ENCODE peak calls at places on chromosomes 1 and 21, in four cellular contexts. F is C1 segment of cervical spinal cord, U is WTC11, L is brain microvascular endothelial cell. C is an unnamed sample.

GRCh38 chr1:166133276-166133841 is 33.4 kb downstream of the FAM78B start:
- DNase-seq in F (no peak), U (no peak), L (no peak), C (no peak)

GRCh38 chr1:169102567-169102966 is 3.9 kb upstream of the ATP1B1 start:
- DNase-seq in F (no peak), U (no peak), L (peak; percentile 75), C (no peak)

GRCh38 chr1:60066001-60066400 is 7.6 kb downstream of the C1orf87 start:
- DNase-seq in F (no peak), U (no peak), L (peak; percentile 38), C (no peak)

GRCh38 chr1:78038071-78038470 is 7.7 kb upstream of the GIPC2 start:
- DNase-seq in F (no peak), U (no peak), L (peak; percentile 70), C (no peak)

GRCh38 chr1:163264256-163264655 is 57.5 kb upstream of the NUF2 start:
- DNase-seq in F (no peak), U (no peak), L (no peak), C (no peak)

GRCh38 chr21:36055551-36055950 is 4.8 kb downstream of the SETD4 start:
- DNase-seq in F (no peak), U (no peak), L (no peak), C (no peak)

GRCh38 chr21:32515869-32516268 is 69.5 kb downstream of the TCP10L start:
- DNase-seq in F (no peak), U (no peak), L (peak; percentile 11), C (no peak)

GRCh38 chr21:42696026-42696380 is 42.6 kb downstream of the PDE9A start:
- DNase-seq in F (no peak), U (no peak), L (no peak), C (no peak)

GRCh38 chr1:22380024-22380785 is 71.4 kb upstream of the ZBTB40 start:
- DNase-seq in F (no peak), U (no peak), L (peak; percentile 31), C (no peak)

GRCh38 chr1:218476385-218476784 is 131.2 kb downstream of the TGFB2 start:
- DNase-seq in F (no peak), U (no peak), L (peak; percentile 76), C (no peak)

GRCh38 chr1:42436794-42437458 is 18.9 kb downstream of the ZMYND12 start:
- DNase-seq in F (no peak), U (no peak), L (no peak), C (no peak)

GRCh38 chr1:101080859-101081258 is 55.3 kb upstream of the DPH5 start:
- DNase-seq in F (no peak), U (no peak), L (no peak), C (no peak)

GRCh38 chr1:10555635-10556429 is 81.1 kb downstream of the PEX14 start:
- DNase-seq in F (no peak), U (peak; percentile 23), L (no peak), C (no peak)

GRCh38 chr1:3892748-3893147 is 7.3 kb downstream of the C1orf174 start:
- DNase-seq in F (no peak), U (no peak), L (no peak), C (peak; percentile 75)

GRCh38 chr1:7491818-7492173 is 279.3 kb upstream of the VAMP3 start:
- DNase-seq in F (no peak), U (no peak), L (no peak), C (peak; percentile 30)

GRCh38 chr1:179366093-179366800 is 476 bp downstream of the AXDND1 start:
- DNase-seq in F (no peak), U (no peak), L (no peak), C (peak; percentile 39)

GRCh38 chr1:8844421-8845063 is 27.1 kb upstream of the RERE start:
- DNase-seq in F (no peak), U (no peak), L (no peak), C (peak; percentile 60)

GRCh38 chr1:228361314-228362140 is 45.1 kb downstream of the TRIM11 start:
- DNase-seq in F (no peak), U (peak; percentile 8), L (no peak), C (no peak)

GRCh38 chr1:153612111-153612754 is 704 bp downstream of the S100A16 start:
- DNase-seq in F (no peak), U (no peak), L (no peak), C (peak; percentile 43)

GRCh38 chr1:227889863-227890405 is 57.8 kb downstream of the WNT9A start:
- DNase-seq in F (no peak), U (no peak), L (no peak), C (peak; percentile 8)

GRCh38 chr1:35726814-35727433 is 8.2 kb upstream of the C1orf216 start:
- DNase-seq in F (no peak), U (peak; percentile 61), L (peak; percentile 40), C (peak; percentile 67)

GRCh38 chr1:39652105-39652504 is 12.7 kb upstream of the HEYL start:
- DNase-seq in F (no peak), U (no peak), L (no peak), C (peak; percentile 38)

GRCh38 chr1:205226868-205227583 is 720 bp upstream of the TMCC2 start:
- DNase-seq in F (no peak), U (no peak), L (peak; percentile 56), C (no peak)

GRCh38 chr1:68103006-68103545 is 52.6 kb upstream of the DIRAS3 start:
- DNase-seq in F (no peak), U (no peak), L (no peak), C (no peak)

GRCh38 chr1:83109692-83110091 is 889.2 kb downstream of the TTLL7 start:
- DNase-seq in F (no peak), U (no peak), L (no peak), C (no peak)

GRCh38 chr1:101200513-101200912 is 36.3 kb upstream of the S1PR1 start:
- DNase-seq in F (no peak), U (peak; percentile 44), L (peak; percentile 91), C (no peak)

GRCh38 chr1:67850611-67851075 is 17.4 kb upstream of the GNG12 start:
- DNase-seq in F (no peak), U (no peak), L (peak; percentile 91), C (peak; percentile 71)

GRCh38 chr1:236904874-236905741 is 99.1 kb downstream of the MT1HL1 start:
- DNase-seq in F (no peak), U (no peak), L (peak; percentile 79), C (no peak)

GRCh38 chr21:43866233-43866632 is 1.2 kb downstream of the AGPAT3 start:
- DNase-seq in F (no peak), U (no peak), L (peak; percentile 22), C (peak; percentile 78)